ENCODE peak calls at places on chromosomes 7 and 10, in four cellular contexts. S is islet precursor cell; B is activated T-cell treated with anti-CD3 and anti-CD28 coated beads, Interleukin-2, amount 50 U/mL, for 24 hours; E is C1 segment of cervical spinal cord. Z is an unnamed sample.

GRCh38 chr10:63576501-63576900 is 55.3 kb downstream of the REEP3 start:
- DNase-seq in S (no peak), B (no peak), E (no peak), Z (no peak)

GRCh38 chr10:7153750-7154149 is 257.1 kb downstream of the SFMBT2 start:
- DNase-seq in S (no peak), B (no peak), E (no peak), Z (no peak)

GRCh38 chr10:93873427-93874115 is 20.2 kb upstream of the SLC35G1 start:
- DNase-seq in S (peak; percentile 67), B (no peak), E (no peak), Z (no peak)

GRCh38 chr10:70135684-70136083 is 3.1 kb upstream of the AIFM2 start:
- DNase-seq in S (peak; percentile 23), B (peak; percentile 17), E (no peak), Z (no peak)

GRCh38 chr10:100743626-100744135 is 1.7 kb upstream of the PAX2 start:
- DNase-seq in S (peak; percentile 80), B (peak; percentile 67), E (no peak), Z (peak; percentile 21)

GRCh38 chr7:92061154-92061553 is 73.1 kb downstream of the CYP51A1 start:
- DNase-seq in S (no peak), B (no peak), E (no peak), Z (no peak)

GRCh38 chr10:520402-520787 is 169.1 kb downstream of the DIP2C start:
- DNase-seq in S (peak; percentile 91), B (no peak), E (no peak), Z (no peak)

GRCh38 chr7:7583731-7584130 is 17.0 kb downstream of the MIOS start:
- DNase-seq in S (no peak), B (no peak), E (no peak), Z (no peak)

GRCh38 chr10:102508506-102508905 is 4.7 kb downstream of the SUFU start:
- DNase-seq in S (no peak), B (no peak), E (no peak), Z (no peak)

GRCh38 chr7:17392846-17393245 is 94.4 kb downstream of the AHR start:
- DNase-seq in S (no peak), B (no peak), E (no peak), Z (peak; percentile 86)

Z was measured in stromal cell of bone marrow.